ENCODE peak calls at places on chromosomes 6 and 20, in nine cellular contexts. W is sigmoid colon, J is GM23248, K is breast epithelium, H is upper lobe of right lung, C is HCT116, G is neural progenitor cell, E is ascending aorta, S is neuronal stem cell. F is an unnamed sample.

GRCh38 chr6:166910601-166911000 is 45.7 kb downstream of the RNASET2 start:
- DNase-seq in W (no peak), K (no peak), C (no peak), G (no peak), H (no peak), S (no peak), J (peak; percentile 47), E (no peak), F (no peak)

GRCh38 chr6:100614386-100614785 is 149.7 kb upstream of the SIM1 start:
- DNase-seq in C (no peak), G (no peak), K (no peak), J (no peak), W (no peak), S (no peak), E (no peak), H (no peak), F (no peak)

GRCh38 chr6:128600397-128600951 is 80.1 kb upstream of the PTPRK start:
- DNase-seq in C (no peak), J (peak; percentile 96), G (no peak), E (no peak), W (no peak), H (no peak), S (peak; percentile 6), K (no peak), F (no peak)

GRCh38 chr6:28809947-28810654 is 113.7 kb downstream of the TRIM27 start:
- DNase-seq in W (no peak), E (no peak), G (peak; percentile 67), H (no peak), K (no peak), C (no peak), J (peak; percentile 29), S (no peak), F (no peak)

GRCh38 chr6:135148889-135149288 is 32.2 kb upstream of the MYB start:
- DNase-seq in G (no peak), S (no peak), C (no peak), K (no peak), E (no peak), H (no peak), J (no peak), W (no peak), F (no peak)

GRCh38 chr6:31529329-31530150 is 778 bp downstream of the MCCD1 start:
- DNase-seq in W (no peak), K (no peak), E (no peak), G (no peak), S (no peak), H (no peak), C (no peak), J (no peak), F (no peak)

GRCh38 chr20:63874254-63874653 is 9.2 kb downstream of the TPD52L2 start:
- DNase-seq in H (no peak), E (no peak), C (no peak), G (no peak), S (no peak), W (no peak), K (no peak), J (no peak), F (no peak)

GRCh38 chr6:56652231-56652630 is 9.5 kb upstream of the DST start:
- DNase-seq in K (no peak), S (no peak), W (no peak), G (no peak), C (no peak), H (no peak), J (peak; percentile 60), E (no peak), F (no peak)

GRCh38 chr20:11686900-11687543 is 230.7 kb upstream of the BTBD3 start:
- DNase-seq in E (no peak), W (peak; percentile 59), S (peak; percentile 17), J (peak; percentile 27), H (peak; percentile 65), C (no peak), K (no peak), G (peak; percentile 50), F (no peak)

GRCh38 chr6:11354019-11354418 is 121.6 kb upstream of the NEDD9 start:
- DNase-seq in H (no peak), J (peak; percentile 47), C (no peak), E (peak; percentile 79), W (no peak), S (no peak), K (peak; percentile 66), G (no peak), F (peak; percentile 55)

GRCh38 chr6:150334790-150335783 is 33.7 kb upstream of the IYD start:
- DNase-seq in S (peak; percentile 56), H (no peak), E (no peak), K (peak; percentile 25), J (peak; percentile 80), G (peak; percentile 59), W (no peak), C (peak; percentile 80), F (no peak)

GRCh38 chr20:25187638-25188037 is 7.9 kb upstream of the ENTPD6 start:
- DNase-seq in G (no peak), K (no peak), C (no peak), S (no peak), E (no peak), W (no peak), H (no peak), J (no peak), F (no peak)

GRCh38 chr6:170272341-170273065 is 18.4 kb downstream of the DLL1 start:
- DNase-seq in E (no peak), G (no peak), H (no peak), K (no peak), C (no peak), J (no peak), W (no peak), S (no peak), F (no peak)
- H3K27ac ChIP-seq in E (no peak overlapping the region), G (no peak overlapping the region), H (no peak overlapping the region), K (no peak overlapping the region), C (no peak overlapping the region), J (no peak overlapping the region), W (no peak overlapping the region), S (no peak overlapping the region), F (no peak overlapping the region)

DNA sequence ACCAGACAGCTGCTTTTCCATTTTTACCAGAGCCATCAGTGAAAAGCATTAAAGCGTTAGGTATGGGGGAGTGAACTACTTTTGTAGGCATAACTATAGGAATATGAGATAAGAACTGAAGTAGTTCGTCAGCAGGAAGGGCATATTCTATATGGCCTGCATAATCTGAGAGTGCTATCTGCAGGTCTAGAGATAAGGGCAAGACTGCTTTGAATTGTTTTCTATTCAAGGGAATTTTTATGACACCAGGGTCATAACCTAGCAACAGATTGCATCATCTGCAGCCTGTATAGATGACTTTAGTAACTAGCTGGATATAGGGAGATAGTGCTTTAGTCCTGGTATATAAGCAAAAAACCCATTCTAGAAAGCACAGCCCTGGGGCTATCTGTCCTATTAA is 437.3 kb upstream of the HTR1E start:
- DNase-seq in W (no peak), E (no peak), J (no peak), H (no peak), C (no peak), S (no peak), G (no peak), K (no peak), F (no peak)
- H3K4me1 ChIP-seq in W (no peaks in the 10 kb centered on the region), E (no peaks in the 10 kb centered on the region), J (no peaks in the 10 kb centered on the region), H (no peaks in the 10 kb centered on the region), C (no peaks in the 10 kb centered on the region), S (no peaks in the 10 kb centered on the region), G (no peaks in the 10 kb centered on the region), K (no peaks in the 10 kb centered on the region), F (no peaks in the 10 kb centered on the region)

GRCh38 chr6:13247627-13248026 is 80.7 kb downstream of the TBC1D7 start:
- DNase-seq in E (no peak), H (no peak), J (no peak), G (no peak), W (no peak), C (no peak), K (no peak), S (no peak), F (no peak)

GRCh38 chr6:13248953-13249432 is 79.3 kb downstream of the TBC1D7 start:
- DNase-seq in S (no peak), C (no peak), E (no peak), J (no peak), H (no peak), W (no peak), K (no peak), G (no peak), F (no peak)

GRCh38 chr6:13249817-13250216 is 78.5 kb downstream of the TBC1D7 start:
- DNase-seq in C (no peak), S (no peak), H (no peak), W (no peak), K (no peak), J (no peak), G (no peak), E (no peak), F (no peak)

GRCh38 chr6:13248053-13248452 is 80.3 kb downstream of the TBC1D7 start:
- DNase-seq in K (no peak), G (peak; percentile 9), S (no peak), J (no peak), E (no peak), W (no peak), H (no peak), C (no peak), F (no peak)

DNA sequence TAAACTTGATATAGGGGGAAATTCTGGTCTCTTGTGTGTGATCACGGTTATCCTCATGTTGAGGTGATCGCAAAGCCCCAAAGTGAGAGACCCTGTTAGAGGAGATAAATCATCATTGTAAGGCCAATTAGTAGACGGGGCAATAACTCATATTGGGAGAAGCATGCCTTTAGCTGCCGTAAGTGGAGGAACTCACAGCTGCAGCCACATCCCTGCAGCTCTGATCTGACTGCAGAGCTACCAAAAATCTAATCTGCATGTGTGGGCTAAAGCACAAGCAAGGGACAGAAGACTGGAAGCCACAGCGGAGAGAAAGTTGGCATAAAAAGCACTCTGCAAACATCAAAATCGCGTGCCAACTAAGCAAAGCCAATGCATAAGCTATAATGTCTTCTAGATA is 79.8 kb downstream of the TBC1D7 start:
- DNase-seq in E (no peak), C (no peak), H (no peak), J (no peak), S (no peak), K (no peak), G (no peak), W (no peak), F (no peak)
- H3K27ac ChIP-seq in E (no peak overlapping the region), C (no peak overlapping the region), H (no peak overlapping the region), J (no peak overlapping the region), S (no peak overlapping the region), K (no peak overlapping the region), G (no peak overlapping the region), W (no peak overlapping the region), F (no peak overlapping the region)

GRCh38 chr20:57400262-57400701 is 9.1 kb downstream of the RBM38 start:
- DNase-seq in G (no peak), J (no peak), E (no peak), H (no peak), S (no peak), W (peak; percentile 78), K (no peak), C (no peak), F (no peak)

GRCh38 chr20:57403216-57403615 is 12.0 kb downstream of the RBM38 start:
- DNase-seq in S (no peak), K (no peak), J (no peak), C (no peak), G (no peak), W (no peak), E (no peak), H (no peak), F (no peak)

GRCh38 chr20:57400821-57401564 is 9.8 kb downstream of the RBM38 start:
- DNase-seq in K (no peak), S (no peak), H (no peak), J (no peak), C (no peak), W (peak; percentile 70), E (no peak), G (no peak), F (no peak)

GRCh38 chr20:57402206-57403125 is 11.3 kb downstream of the RBM38 start:
- DNase-seq in J (no peak), W (peak; percentile 56), S (no peak), K (no peak), G (no peak), H (no peak), E (no peak), C (no peak), F (no peak)

GRCh38 chr20:57401565-57401918 is 10.3 kb downstream of the RBM38 start:
- DNase-seq in W (peak; percentile 65), S (no peak), J (no peak), K (no peak), G (no peak), C (no peak), E (no peak), H (no peak), F (no peak)
- H3K4me1 ChIP-seq in W (peaks cover 95% of the 10 kb centered on the region), S (peaks cover 11% of the 10 kb centered on the region), J (no peaks in the 10 kb centered on the region), K (peaks cover 5% of the 10 kb centered on the region), G (peaks cover 17% of the 10 kb centered on the region), C (no peaks in the 10 kb centered on the region), E (peaks cover 9% of the 10 kb centered on the region), H (peaks cover 28% of the 10 kb centered on the region), F (peaks cover 51% of the 10 kb centered on the region)

F was measured in thoracic aorta.